ENCODE peak calls at places on chromosomes 2 and 18, in five cellular contexts. O, R, C, E and U are unnamed samples.

GRCh38 chr2:84288335-84288734 is 170.7 kb downstream of the SUCLG1 start:
- DNase-seq in R (no peak), C (no peak), E (no peak), O (peak; percentile 36), U (no peak)

GRCh38 chr2:109176928-109177327 is 47.9 kb downstream of the SH3RF3 start:
- DNase-seq in R (no peak), O (peak; percentile 48), C (no peak), E (no peak), U (no peak)

GRCh38 chr2:197708331-197708730 is 3.2 kb downstream of the MARS2 start:
- DNase-seq in E (peak; percentile 61), C (no peak), R (peak; percentile 88), O (no peak), U (peak; percentile 82)

GRCh38 chr2:29405266-29405665 is 290.1 kb downstream of the CLIP4 start:
- DNase-seq in C (no peak), R (no peak), E (no peak), O (no peak), U (no peak)

GRCh38 chr2:205662389-205662965 is 19.8 kb upstream of the NRP2 start:
- DNase-seq in R (no peak), O (no peak), C (no peak), E (no peak), U (no peak)

GRCh38 chr18:24398515-24398914 is 891 bp upstream of the OSBPL1A start:
- DNase-seq in O (peak; percentile 50), C (no peak), R (peak; percentile 76), E (peak; percentile 51), U (peak; percentile 25)

GRCh38 chr2:100239513-100240210 is 82.6 kb downstream of the LONRF2 start:
- DNase-seq in O (peak; percentile 51), C (no peak), E (no peak), R (no peak), U (no peak)

GRCh38 chr2:74577448-74577847 is 22.9 kb downstream of the DOK1 start:
- DNase-seq in O (no peak), C (no peak), R (peak; percentile 68), E (no peak), U (peak; percentile 70)

GRCh38 chr2:83069724-83070123 is 1389.4 kb downstream of the SUCLG1 start:
- DNase-seq in R (peak; percentile 5), O (no peak), C (no peak), E (peak; percentile 39), U (no peak)

GRCh38 chr18:65751145-65752085 is 603 bp downstream of the CDH7 start:
- DNase-seq in C (peak; percentile 62), E (peak; percentile 2), R (no peak), O (peak; percentile 59), U (no peak)

GRCh38 chr18:44589709-44590108 is 91.0 kb upstream of the SETBP1 start:
- DNase-seq in O (no peak), E (peak; percentile 92), R (peak; percentile 84), C (no peak), U (peak; percentile 77)

DNA sequence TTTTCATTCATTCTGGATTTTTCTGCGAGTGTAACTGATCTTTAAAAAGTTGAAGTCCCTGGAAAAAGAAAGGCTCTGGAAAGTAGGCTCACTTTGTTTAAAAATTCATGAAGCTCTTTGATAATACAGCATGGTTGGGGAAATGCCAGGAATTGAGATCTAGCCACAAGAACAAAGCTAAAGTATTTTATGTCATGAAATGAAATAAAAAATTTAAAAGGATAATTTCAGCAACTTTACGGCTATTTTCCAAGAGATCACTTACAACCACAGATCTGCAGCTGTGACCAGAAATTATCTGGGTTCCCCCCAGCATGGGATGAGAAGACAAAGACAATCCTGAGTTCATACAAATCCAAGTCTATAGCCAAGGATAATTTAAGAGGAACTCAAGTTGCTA is 25.3 kb upstream of the RFX8 start:
- DNase-seq in C (no peak), R (peak; percentile 40), E (peak; percentile 75), O (no peak), U (no peak)
- H3K4me3 ChIP-seq in C (no peak overlapping the region), R (no peak overlapping the region), E (no peak overlapping the region), O (no peak overlapping the region), U (no peak overlapping the region)

GRCh38 chr18:34595673-34596072 is 114.4 kb upstream of the DTNA start:
- DNase-seq in C (no peak), O (peak; percentile 40), R (peak; percentile 43), E (peak; percentile 11), U (peak; percentile 58)

GRCh38 chr18:34590503-34590902 is 119.6 kb upstream of the DTNA start:
- DNase-seq in R (no peak), E (no peak), C (no peak), O (no peak), U (no peak)

GRCh38 chr18:34591920-34592444 is 118.1 kb upstream of the DTNA start:
- DNase-seq in E (no peak), O (no peak), R (no peak), C (no peak), U (no peak)

GRCh38 chr18:34592961-34593382 is 117.1 kb upstream of the DTNA start:
- DNase-seq in R (peak; percentile 76), E (peak; percentile 80), O (peak; percentile 50), C (peak; percentile 80), U (peak; percentile 53)

GRCh38 chr18:34594243-34594642 is 115.9 kb upstream of the DTNA start:
- DNase-seq in C (no peak), O (no peak), R (no peak), E (no peak), U (no peak)
- H3K4me3 ChIP-seq in C (no peak overlapping the region), O (no peak overlapping the region), R (no peak overlapping the region), E (no peak overlapping the region), U (no peak overlapping the region)

GRCh38 chr2:190315273-190315672 is 4.4 kb downstream of the HIBCH start:
- DNase-seq in C (no peak), E (no peak), O (no peak), R (no peak), U (no peak)
- H3K4me3 ChIP-seq in C (no peak overlapping the region), E (no peak overlapping the region), O (no peak overlapping the region), R (no peak overlapping the region), U (no peak overlapping the region)

GRCh38 chr2:217902281-217903141 is 100.3 kb downstream of the TNS1 start:
- DNase-seq in O (no peak), R (peak; percentile 85), C (no peak), E (peak; percentile 75), U (peak; percentile 71)
- H3K4me3 ChIP-seq in O (no peak overlapping the region), R (no peak overlapping the region), C (no peak overlapping the region), E (no peak overlapping the region), U (no peak overlapping the region)

DNA sequence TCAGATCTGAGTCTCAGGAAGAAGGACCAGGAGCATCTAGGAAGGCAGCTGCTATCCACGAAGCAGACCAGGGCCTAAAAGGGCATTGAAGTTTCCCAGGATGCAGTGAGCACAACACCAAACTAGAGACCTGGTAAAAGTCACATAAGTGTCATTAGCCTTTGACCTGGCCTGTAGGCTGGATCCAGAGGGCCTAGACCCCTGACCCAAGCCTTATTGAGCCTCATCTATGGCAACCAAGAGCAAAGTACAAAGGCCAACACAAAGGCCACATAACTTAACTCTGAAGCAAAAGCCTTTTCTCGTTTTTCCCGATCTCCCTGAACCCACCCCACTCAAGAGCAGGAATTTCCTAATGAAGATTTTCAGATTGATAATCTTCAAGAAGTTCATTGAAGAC is 127.3 kb upstream of the SRD5A2 start:
- DNase-seq in O (no peak), C (no peak), R (no peak), E (no peak), U (no peak)
- H3K4me3 ChIP-seq in O (no peak overlapping the region), C (no peak overlapping the region), R (no peak overlapping the region), E (no peak overlapping the region), U (no peak overlapping the region)

GRCh38 chr2:40147360-40147759 is 304.5 kb downstream of the SLC8A1 start:
- DNase-seq in C (no peak), O (no peak), E (no peak), R (no peak), U (no peak)

GRCh38 chr2:40144022-40144421 is 307.9 kb downstream of the SLC8A1 start:
- DNase-seq in O (no peak), C (no peak), E (no peak), R (no peak), U (no peak)

GRCh38 chr2:40150206-40150765 is 301.6 kb downstream of the SLC8A1 start:
- DNase-seq in O (no peak), E (no peak), R (no peak), C (peak; percentile 44), U (no peak)

DNA sequence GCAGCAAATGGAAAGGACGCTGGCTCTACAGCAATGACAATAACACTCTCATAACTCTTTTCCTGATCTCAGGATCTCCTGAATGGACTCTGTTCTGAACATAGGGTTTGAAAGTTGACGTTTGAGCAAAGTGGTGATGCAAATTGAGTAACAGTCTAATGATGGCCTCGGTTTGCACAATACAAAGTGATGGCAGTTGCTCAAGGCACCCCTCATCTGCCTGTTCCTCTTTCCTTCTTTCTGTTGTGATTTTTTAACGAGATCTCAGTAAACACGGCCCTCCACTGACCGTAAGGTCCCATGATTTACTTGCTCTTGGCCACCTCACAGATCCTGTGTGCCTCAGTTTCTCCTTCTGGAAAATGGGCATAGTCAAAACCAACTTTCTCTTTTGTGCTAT is 303.5 kb downstream of the SLC8A1 start:
- DNase-seq in R (no peak), C (no peak), E (no peak), O (no peak), U (no peak)
- H3K4me3 ChIP-seq in R (no peak overlapping the region), C (no peak overlapping the region), E (no peak overlapping the region), O (no peak overlapping the region), U (no peak overlapping the region)

DNA sequence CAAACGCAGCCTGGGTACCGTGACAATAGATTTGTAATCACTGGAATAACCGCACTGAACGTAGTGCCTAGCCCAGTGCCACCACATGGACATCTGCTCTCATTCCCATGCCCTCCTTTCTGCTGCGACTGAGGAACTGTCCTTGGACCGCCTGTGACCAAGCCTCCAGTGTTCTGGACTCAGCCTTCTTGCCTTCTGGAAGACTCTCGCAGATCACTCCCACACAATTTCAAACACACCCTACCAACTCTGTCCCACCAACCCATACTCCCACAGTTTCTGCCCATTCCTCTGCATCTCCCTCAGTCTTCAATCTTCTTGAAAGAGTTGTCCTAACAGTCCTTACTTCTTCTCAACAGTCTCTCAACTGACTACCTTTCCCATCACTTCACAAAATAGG is 2.1 kb downstream of the RNF149 start:
- DNase-seq in R (peak; percentile 55), O (no peak), E (no peak), C (no peak), U (no peak)
- H3K4me3 ChIP-seq in R (peak overlapping the region; percentile 85), O (peak overlapping the region; percentile 62), E (peak overlapping the region; percentile 75), C (peak overlapping the region; percentile 79), U (peak overlapping the region; percentile 85)

DNA sequence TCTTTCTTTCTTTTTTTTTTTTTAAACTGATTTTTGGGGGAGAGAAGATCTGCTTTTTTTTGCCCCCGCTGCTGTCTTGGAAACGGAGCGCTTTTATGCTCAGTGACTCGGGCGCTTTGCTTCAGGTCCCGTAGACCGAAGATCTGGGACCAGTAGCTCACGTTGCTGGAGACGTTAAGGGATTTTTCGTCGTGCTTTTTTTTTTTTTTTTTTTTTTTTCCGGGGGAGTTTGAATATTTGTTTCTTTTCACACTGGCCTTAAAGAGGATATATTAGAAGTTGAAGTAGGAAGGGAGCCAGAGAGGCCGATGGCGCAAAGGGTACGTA is 587 bp downstream of the MEIS1 start:
- DNase-seq in E (no peak), O (peak; percentile 42), C (no peak), R (peak; percentile 72), U (peak; percentile 40)
- H3K4me3 ChIP-seq in E (peak overlapping the region; percentile 77), O (peak overlapping the region; percentile 61), C (peak overlapping the region; percentile 83), R (peak overlapping the region; percentile 97), U (peak overlapping the region; percentile 74)